ENCODE peak calls at places on chromosomes 5 and 9, in ten cellular contexts. O is ACHN; I is C1 segment of cervical spinal cord; V is naive thymus-derived CD4-positive, alpha-beta T cell; E is NCI-H446; P is NCI-H2029; C is prostate gland; M is psoas muscle; Z is GDM1; T is NCI-H2171 treated with DMSO at 0.1 percent for 48 hours. A is an unnamed sample.

GRCh38 chr5:123261752-123262151 is 161.5 kb downstream of the CEP120 start:
- DNase-seq in I (no peak), O (no peak), Z (no peak), P (no peak), C (no peak), E (no peak), V (no peak), M (no peak), T (no peak), A (no peak)

GRCh38 chr9:35687972-35688557 is 1.7 kb downstream of the TPM2 start:
- DNase-seq in P (no peak), C (no peak), M (peak), I (no peak), O (no peak), E (no peak), V (no peak), T (no peak), Z (no peak), A (no peak)

GRCh38 chr9:127803507-127804352 is 1.0 kb downstream of the FPGS start:
- DNase-seq in Z (no peak), V (no peak), E (peak), T (no peak), M (no peak), C (no peak), O (peak), P (no peak), I (no peak), A (no peak)

GRCh38 chr9:78811562-78812276 is 514.8 kb downstream of the PSAT1 start:
- DNase-seq in O (no peak), E (no peak), Z (no peak), I (no peak), C (no peak), M (no peak), T (no peak), P (no peak), V (no peak), A (no peak)

GRCh38 chr5:133472829-133473228 is 139.5 kb downstream of the FSTL4 start:
- DNase-seq in P (no peak), I (no peak), C (no peak), T (no peak), E (no peak), Z (no peak), M (no peak), V (no peak), O (no peak), A (no peak)

GRCh38 chr9:80899208-80899607 is 790.1 kb downstream of the TLE1 start:
- DNase-seq in I (no peak), Z (no peak), M (no peak), E (no peak), P (no peak), O (no peak), C (no peak), T (no peak), V (no peak), A (no peak)

GRCh38 chr5:50623666-50624065 is 42.8 kb upstream of the PARP8 start:
- DNase-seq in O (peak), P (no peak), Z (no peak), C (no peak), E (no peak), T (no peak), V (no peak), I (no peak), M (no peak), A (no peak)

GRCh38 chr5:38400365-38400764 is 142.0 kb downstream of the EGFLAM start:
- DNase-seq in Z (no peak), I (no peak), C (no peak), V (no peak), O (no peak), P (no peak), E (no peak), M (no peak), T (no peak), A (no peak)

GRCh38 chr5:95870105-95870672 is 47.7 kb upstream of the GLRX start:
- DNase-seq in P (no peak), E (no peak), T (no peak), I (no peak), O (no peak), V (no peak), C (no peak), Z (no peak), M (no peak), A (peak)

GRCh38 chr9:98866435-98867108 is 59.1 kb downstream of the GALNT12 start:
- DNase-seq in E (no peak), Z (no peak), P (no peak), M (no peak), T (no peak), C (no peak), O (no peak), I (no peak), V (no peak), A (no peak)

GRCh38 chr5:39513236-39513635 is 88.5 kb upstream of the DAB2 start:
- DNase-seq in O (no peak), V (no peak), T (no peak), C (no peak), E (no peak), P (no peak), M (no peak), I (no peak), Z (no peak), A (no peak)

GRCh38 chr5:156327306-156327705 is 342 bp downstream of the SGCD start:
- DNase-seq in E (no peak), T (no peak), Z (no peak), C (no peak), O (no peak), M (no peak), I (no peak), V (no peak), P (no peak), A (no peak)

GRCh38 chr9:89863837-89864236 is 259.0 kb downstream of the GADD45G start:
- DNase-seq in P (no peak), O (no peak), I (no peak), C (no peak), Z (no peak), T (peak), V (no peak), M (no peak), E (no peak), A (no peak)

GRCh38 chr5:80781356-80781755 is 126.6 kb upstream of the DHFR start:
- DNase-seq in I (no peak), M (no peak), V (no peak), Z (no peak), O (peak), E (no peak), P (no peak), T (no peak), C (no peak), A (no peak)

GRCh38 chr5:106127985-106128384 is 1542.8 kb downstream of the EFNA5 start:
- DNase-seq in M (no peak), E (no peak), Z (no peak), C (no peak), O (no peak), T (no peak), P (no peak), I (no peak), V (no peak), A (no peak)